ENCODE peak calls at places on chromosome 22, in six cellular contexts. R is activated T-cell treated with anti-CD3 and anti-CD28 coated beads, Interleukin-2, amount 50 U/mL, for 48 hours; E is NCI-H1694 treated with DMSO at 0.1 percent for 48 hours; Q is stimulated activated CD8-positive, alpha-beta memory T cell treated with anti-CD3 and anti-CD28 coated beads, Interleukin-2, amount 100 ng/mL, for 1 hour; H is GM20000; I is GM12878. J is an unnamed sample.

GRCh38 chr22:30270841-30271240 is 4.2 kb upstream of the OSM start:
- DNase-seq in R (no peak), E (no peak), Q (no peak), H (no peak), I (no peak), J (no peak)

GRCh38 chr22:20750461-20751184 is 23.3 kb upstream of the SERPIND1 start:
- DNase-seq in R (peak), E (peak), Q (no peak), H (peak), I (peak), J (peak)

GRCh38 chr22:32531955-32532818 is 57.6 kb downstream of the FBXO7 start:
- DNase-seq in R (no peak), E (no peak), Q (no peak), H (no peak), I (no peak), J (no peak)

GRCh38 chr22:38755155-38755910 is 465 bp downstream of the SUN2 start:
- DNase-seq in R (peak), E (no peak), Q (no peak), H (peak), I (no peak), J (peak)

GRCh38 chr22:25382762-25383161 is 163.3 kb downstream of the CRYBB2 start:
- DNase-seq in R (no peak), E (no peak), Q (no peak), H (no peak), I (no peak), J (no peak)

GRCh38 chr22:25282671-25283561 is 63.5 kb downstream of the CRYBB2 start:
- DNase-seq in R (no peak), E (no peak), Q (no peak), H (peak), I (no peak), J (peak)

GRCh38 chr22:30574095-30574981 is at the start of gene GAL3ST1:
- DNase-seq in R (no peak), E (no peak), Q (no peak), H (peak), I (no peak), J (no peak)

GRCh38 chr22:43946391-43946680 is 8.9 kb upstream of the SAMM50 start:
- DNase-seq in R (no peak), E (no peak), Q (no peak), H (no peak), I (no peak), J (no peak)

GRCh38 chr22:21451545-21452520 is 15.4 kb upstream of the TMEM191C start:
- DNase-seq in R (no peak), E (no peak), Q (no peak), H (no peak), I (no peak), J (no peak)

GRCh38 chr22:20531404-20532181 is 24.2 kb downstream of the MED15 start:
- DNase-seq in R (no peak), E (no peak), Q (no peak), H (no peak), I (no peak), J (no peak)

GRCh38 chr22:17565986-17566687 is 2.8 kb downstream of the SLC25A18 start:
- DNase-seq in R (no peak), E (no peak), Q (no peak), H (no peak), I (no peak), J (no peak)

J was measured in GM13976.